ENCODE peak calls at places on chromosomes 5 and 9, in nine cellular contexts. W is CD8-positive, alpha-beta memory T cell; I is stimulated activated CD8-positive, alpha-beta memory T cell treated with anti-CD3 and anti-CD28 coated beads, Interleukin-4, amount 100 ng/mL, for 1 hour; N is NCI-H446; V is EL; M is CD8-positive, alpha-beta T cell; X is RCC 7860; A is transverse colon; D is prostate gland. J is an unnamed sample.

GRCh38 chr9:108536836-108537601 is 318.8 kb downstream of the ACTL7B start:
- DNase-seq in W (no peak), I (no peak), N (no peak), V (peak; percentile 65), M (no peak), X (no peak), A (no peak), D (no peak), J (no peak)

GRCh38 chr5:105639068-105639467 is 2031.7 kb downstream of the EFNA5 start:
- DNase-seq in W (no peak), I (no peak), N (no peak), V (no peak), M (no peak), X (no peak), A (no peak), D (no peak), J (no peak)

GRCh38 chr5:17966636-17967402 is 332.6 kb downstream of the TAF11L14 start:
- DNase-seq in W (no peak), I (no peak), N (no peak), V (no peak), M (no peak), X (no peak), A (no peak), D (no peak), J (no peak)

GRCh38 chr5:1003296-1003937 is 5.2 kb upstream of the NKD2 start:
- DNase-seq in W (no peak), I (no peak), N (no peak), V (no peak), M (peak; percentile 39), X (peak; percentile 23), A (peak; percentile 20), D (peak; percentile 88), J (peak; percentile 40)

GRCh38 chr5:141742866-141743651 is 61.0 kb upstream of the ARAP3 start:
- DNase-seq in W (no peak), I (no peak), N (no peak), V (peak; percentile 18), M (no peak), X (no peak), A (no peak), D (no peak), J (peak; percentile 23)

GRCh38 chr9:134928796-134929559 is 11.3 kb upstream of the FCN1 start:
- DNase-seq in W (no peak), I (no peak), N (no peak), V (no peak), M (no peak), X (no peak), A (peak; percentile 39), D (no peak), J (no peak)

GRCh38 chr5:10352404-10353240 is 873 bp upstream of the MARCHF6 start:
- DNase-seq in W (no peak), I (no peak), N (peak; percentile 65), V (peak; percentile 43), M (no peak), X (no peak), A (no peak), D (no peak), J (peak; percentile 53)

GRCh38 chr5:178551059-178551458 is 39.1 kb downstream of the COL23A1 start:
- DNase-seq in W (no peak), I (no peak), N (no peak), V (peak; percentile 7), M (no peak), X (peak; percentile 57), A (no peak), D (no peak), J (no peak)

GRCh38 chr9:84932915-84933527 is 263.5 kb downstream of the NTRK2 start:
- DNase-seq in W (no peak), I (no peak), N (no peak), V (peak; percentile 4), M (no peak), X (no peak), A (no peak), D (no peak), J (no peak)

GRCh38 chr9:96061293-96061987 is 185.9 kb downstream of the ERCC6L2 start:
- DNase-seq in W (peak; percentile 22), I (peak; percentile 15), N (no peak), V (peak; percentile 57), M (peak; percentile 60), X (peak; percentile 39), A (no peak), D (peak; percentile 38), J (no peak)

GRCh38 chr5:151063136-151063544 is 17.7 kb downstream of the TNIP1 start:
- DNase-seq in W (no peak), I (no peak), N (no peak), V (peak; percentile 88), M (no peak), X (peak; percentile 88), A (no peak), D (no peak), J (no peak)

GRCh38 chr9:33049680-33050361 is 24.7 kb downstream of the DNAJA1 start:
- DNase-seq in W (no peak), I (no peak), N (no peak), V (no peak), M (no peak), X (no peak), A (no peak), D (no peak), J (no peak)

GRCh38 chr5:38316544-38317224 is 58.3 kb downstream of the EGFLAM start:
- DNase-seq in W (no peak), I (no peak), N (no peak), V (peak; percentile 78), M (no peak), X (no peak), A (no peak), D (no peak), J (no peak)

GRCh38 chr5:179044765-179045164 is 15.4 kb upstream of the ZNF354C start:
- DNase-seq in W (no peak), I (no peak), N (no peak), V (no peak), M (no peak), X (no peak), A (no peak), D (no peak), J (no peak)

GRCh38 chr9:20823051-20823450 is 139.0 kb downstream of the FOCAD start:
- DNase-seq in W (no peak), I (no peak), N (no peak), V (no peak), M (no peak), X (no peak), A (no peak), D (no peak), J (no peak)

GRCh38 chr9:33340186-33340585 is 49.9 kb downstream of the NFX1 start:
- DNase-seq in W (no peak), I (no peak), N (no peak), V (no peak), M (no peak), X (no peak), A (no peak), D (no peak), J (no peak)

GRCh38 chr9:34513567-34514214 is 9.1 kb downstream of the ENHO start:
- DNase-seq in W (no peak), I (no peak), N (no peak), V (peak; percentile 13), M (no peak), X (no peak), A (no peak), D (no peak), J (no peak)

GRCh38 chr5:155616779-155617392 is 603.3 kb downstream of the KIF4B start:
- DNase-seq in W (peak; percentile 10), I (peak; percentile 4), N (no peak), V (no peak), M (peak; percentile 42), X (no peak), A (peak; percentile 62), D (no peak), J (peak; percentile 66)

GRCh38 chr9:109110326-109111014 is 9.3 kb downstream of the TMEM245 start:
- DNase-seq in W (peak; percentile 39), I (no peak), N (no peak), V (peak; percentile 78), M (no peak), X (peak; percentile 69), A (no peak), D (no peak), J (no peak)

GRCh38 chr9:122370303-122370702 is 521 bp upstream of the PTGS1 start:
- DNase-seq in W (no peak), I (no peak), N (no peak), V (no peak), M (no peak), X (no peak), A (peak; percentile 37), D (no peak), J (no peak)

J was measured in colonic mucosa.